ENCODE peak calls at places on chromosomes 7 and 10, in four cellular contexts. One of them, this sample, is unnamed.

GRCh38 chr7:34361663-34362250 is 296.3 kb upstream of the NPSR1 start:
- DNase-seq in lower lobe of right lung: no peak
- DNase-seq in AG04450: no peak
- DNase-seq in coronary artery: no peak
- DNase-seq in this sample: no peak

GRCh38 chr7:136976504-136977251 is 108.2 kb downstream of the CHRM2 start:
- DNase-seq in lower lobe of right lung: no peak
- DNase-seq in AG04450: no peak
- DNase-seq in coronary artery: no peak
- DNase-seq in this sample: no peak

GRCh38 chr10:2477154-2477553 is 590.2 kb upstream of the PFKP start:
- DNase-seq in lower lobe of right lung: no peak
- DNase-seq in AG04450: no peak
- DNase-seq in coronary artery: no peak
- DNase-seq in this sample: no peak

GRCh38 chr7:69780377-69780776 is 182.1 kb downstream of the AUTS2 start:
- DNase-seq in lower lobe of right lung: no peak
- DNase-seq in AG04450: no peak
- DNase-seq in coronary artery: no peak
- DNase-seq in this sample: no peak

GRCh38 chr10:107614939-107615665 is 450.6 kb upstream of the SORCS1 start:
- DNase-seq in lower lobe of right lung: no peak
- DNase-seq in AG04450: no peak
- DNase-seq in coronary artery: no peak
- DNase-seq in this sample: peak

GRCh38 chr7:116628971-116629586 is 42.9 kb upstream of the MET start:
- DNase-seq in lower lobe of right lung: no peak
- DNase-seq in AG04450: no peak
- DNase-seq in coronary artery: no peak
- DNase-seq in this sample: no peak

GRCh38 chr7:12889391-12889790 is 202.0 kb downstream of the ARL4A start:
- DNase-seq in lower lobe of right lung: no peak
- DNase-seq in AG04450: no peak
- DNase-seq in coronary artery: no peak
- DNase-seq in this sample: no peak

GRCh38 chr7:36658603-36659516 is 65.4 kb downstream of the AOAH start:
- DNase-seq in lower lobe of right lung: no peak
- DNase-seq in AG04450: peak
- DNase-seq in coronary artery: no peak
- DNase-seq in this sample: peak

GRCh38 chr7:155001756-155002410 is 1.0 kb downstream of the PAXIP1 start:
- DNase-seq in lower lobe of right lung: no peak
- DNase-seq in AG04450: no peak
- DNase-seq in coronary artery: no peak
- DNase-seq in this sample: no peak

GRCh38 chr7:207418-208127 is 15.2 kb downstream of the FAM20C start:
- DNase-seq in lower lobe of right lung: no peak
- DNase-seq in AG04450: no peak
- DNase-seq in coronary artery: no peak
- DNase-seq in this sample: no peak
- TF ChIP-seq CTCF in lower lobe of right lung: no peak
- TF ChIP-seq CTCF in AG04450: peak
- TF ChIP-seq CTCF in coronary artery: no peak
- TF ChIP-seq CTCF in this sample: peak

DNA sequence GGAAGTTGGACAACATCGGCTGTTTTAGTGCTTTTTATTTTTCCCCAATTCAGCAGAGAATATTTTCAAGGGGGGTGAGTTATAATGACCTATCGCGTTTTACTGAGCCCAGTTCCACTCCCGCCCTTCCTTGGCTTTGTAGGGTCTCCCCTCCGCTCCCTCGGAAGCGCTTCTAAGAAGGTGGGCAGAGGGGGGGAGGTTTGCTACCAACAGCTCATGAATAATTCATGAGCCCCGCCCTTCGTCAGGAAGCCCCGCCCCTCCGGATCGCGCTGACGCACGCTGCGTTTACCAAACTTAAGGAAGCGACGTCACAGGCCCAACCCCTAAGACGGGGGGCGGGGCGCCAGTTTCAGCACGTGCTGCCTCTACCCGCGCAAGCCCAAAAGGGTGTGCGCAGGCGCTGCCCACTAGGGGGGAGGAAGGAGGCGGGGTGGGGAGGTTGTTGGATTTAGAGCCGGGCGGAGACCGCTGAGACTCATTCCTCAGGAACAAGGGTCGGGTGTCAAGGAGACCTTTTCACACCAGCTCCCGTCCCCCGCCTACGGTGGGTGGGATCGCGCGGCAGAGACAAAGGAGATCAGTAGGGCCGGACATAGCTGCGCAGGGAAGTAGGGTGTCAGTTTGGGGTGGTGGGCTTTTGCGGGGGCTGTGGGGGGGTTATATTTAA is 529 bp upstream of the MEPCE start:
- DNase-seq in lower lobe of right lung: peak
- DNase-seq in AG04450: peak
- DNase-seq in coronary artery: peak
- DNase-seq in this sample: peak
- TF ChIP-seq CTCF in lower lobe of right lung: peak
- TF ChIP-seq CTCF in AG04450: no peak
- TF ChIP-seq CTCF in coronary artery: no peak
- TF ChIP-seq CTCF in this sample: no peak

GRCh38 chr7:148277042-148277660 is 313.4 kb upstream of the C7orf33 start:
- DNase-seq in lower lobe of right lung: no peak
- DNase-seq in AG04450: no peak
- DNase-seq in coronary artery: no peak
- DNase-seq in this sample: no peak
- TF ChIP-seq CTCF in lower lobe of right lung: no peak
- TF ChIP-seq CTCF in AG04450: no peak
- TF ChIP-seq CTCF in coronary artery: no peak
- TF ChIP-seq CTCF in this sample: no peak

DNA sequence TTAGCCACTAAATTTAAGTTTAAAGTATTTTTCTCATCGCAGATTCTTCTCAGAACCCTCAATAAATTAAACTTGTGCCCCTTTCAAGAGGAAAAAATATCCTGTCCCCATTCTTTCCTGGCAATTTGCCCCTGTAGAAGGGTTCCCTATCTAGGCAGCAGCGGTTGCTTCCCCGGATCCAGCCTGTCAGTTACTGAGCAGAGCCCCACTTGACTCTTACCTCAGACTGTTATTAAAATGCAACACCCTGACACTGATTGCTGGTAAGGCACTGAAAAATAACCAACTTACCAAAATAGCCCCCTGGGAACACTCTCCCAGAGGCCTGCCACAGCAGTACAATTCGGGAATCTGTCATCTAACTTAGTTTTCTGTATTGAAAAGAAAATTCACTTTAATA is 13.9 kb downstream of the LMTK2 start:
- DNase-seq in lower lobe of right lung: no peak
- DNase-seq in AG04450: no peak
- DNase-seq in coronary artery: no peak
- DNase-seq in this sample: no peak
- TF ChIP-seq CTCF in lower lobe of right lung: no peak
- TF ChIP-seq CTCF in AG04450: no peak
- TF ChIP-seq CTCF in coronary artery: no peak
- TF ChIP-seq CTCF in this sample: no peak

DNA sequence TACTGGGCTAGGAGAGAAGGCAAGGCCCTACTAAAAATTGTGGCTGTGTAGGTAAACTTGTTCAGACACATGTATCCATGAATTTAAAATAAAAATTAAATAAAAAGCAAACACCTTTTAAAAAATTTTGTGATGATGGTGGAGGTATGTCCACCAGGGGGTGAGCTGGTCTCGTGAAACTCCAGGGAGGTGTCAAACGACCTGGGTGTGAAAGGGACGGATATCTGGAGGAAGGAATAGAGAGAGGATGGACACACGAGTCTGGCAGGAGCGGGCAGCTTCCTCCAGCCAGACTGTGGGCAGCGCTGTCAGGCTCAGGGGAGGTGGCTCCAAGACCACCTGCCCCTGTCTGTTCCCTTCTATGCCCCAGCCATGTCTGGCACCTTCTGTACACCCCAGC is 34.8 kb upstream of the DMBT1 start:
- DNase-seq in lower lobe of right lung: no peak
- DNase-seq in AG04450: no peak
- DNase-seq in coronary artery: no peak
- DNase-seq in this sample: no peak
- TF ChIP-seq CTCF in lower lobe of right lung: peak
- TF ChIP-seq CTCF in AG04450: no peak
- TF ChIP-seq CTCF in coronary artery: no peak
- TF ChIP-seq CTCF in this sample: no peak

GRCh38 chr10:72334196-72334831 is 20.4 kb downstream of the DNAJB12 start:
- DNase-seq in lower lobe of right lung: peak
- DNase-seq in AG04450: no peak
- DNase-seq in coronary artery: peak
- DNase-seq in this sample: no peak

GRCh38 chr10:72335394-72336258 is 19.1 kb downstream of the DNAJB12 start:
- DNase-seq in lower lobe of right lung: peak
- DNase-seq in AG04450: no peak
- DNase-seq in coronary artery: peak
- DNase-seq in this sample: no peak

GRCh38 chr10:72333111-72334012 is 21.4 kb downstream of the DNAJB12 start:
- DNase-seq in lower lobe of right lung: no peak
- DNase-seq in AG04450: no peak
- DNase-seq in coronary artery: no peak
- DNase-seq in this sample: no peak

GRCh38 chr10:72336259-72337038 is 18.3 kb downstream of the DNAJB12 start:
- DNase-seq in lower lobe of right lung: peak
- DNase-seq in AG04450: no peak
- DNase-seq in coronary artery: peak
- DNase-seq in this sample: no peak

GRCh38 chr10:72334832-72335393 is 19.8 kb downstream of the DNAJB12 start:
- DNase-seq in lower lobe of right lung: peak
- DNase-seq in AG04450: no peak
- DNase-seq in coronary artery: peak
- DNase-seq in this sample: no peak
- TF ChIP-seq CTCF in lower lobe of right lung: peak
- TF ChIP-seq CTCF in AG04450: no peak
- TF ChIP-seq CTCF in coronary artery: no peak
- TF ChIP-seq CTCF in this sample: no peak

DNA sequence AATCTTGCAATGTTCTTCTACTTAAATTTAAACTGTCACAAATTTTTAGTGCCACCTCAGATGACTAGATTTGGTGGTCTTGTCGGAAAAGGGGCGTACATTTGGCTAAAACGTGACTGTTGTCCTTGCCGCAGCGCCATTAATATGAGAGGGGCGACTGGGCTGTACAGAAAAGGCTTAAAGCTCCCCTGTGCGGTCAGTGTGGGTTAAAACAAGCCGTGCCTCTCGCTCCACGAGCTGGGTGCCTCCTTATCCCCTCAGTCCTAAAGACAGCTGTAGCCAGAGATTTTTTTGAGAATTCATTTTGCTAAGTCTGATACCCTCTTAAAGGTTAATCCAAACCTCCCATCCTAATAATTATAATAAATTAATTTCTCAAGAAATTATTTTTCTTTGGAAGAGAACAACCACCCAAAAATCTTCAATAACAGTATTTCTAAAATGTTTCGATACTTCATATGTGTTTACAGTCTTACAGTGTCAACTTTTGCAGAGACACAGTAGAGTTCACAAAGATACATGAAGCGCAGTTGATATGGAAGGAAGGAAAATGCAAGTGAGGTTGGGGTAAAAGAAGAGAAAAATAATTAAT is 68.6 kb downstream of the C7orf25 start:
- DNase-seq in lower lobe of right lung: no peak
- DNase-seq in AG04450: no peak
- DNase-seq in coronary artery: no peak
- DNase-seq in this sample: no peak
- TF ChIP-seq CTCF in lower lobe of right lung: peak
- TF ChIP-seq CTCF in AG04450: peak
- TF ChIP-seq CTCF in coronary artery: no peak
- TF ChIP-seq CTCF in this sample: peak

GRCh38 chr7:87747681-87748080 is 119.5 kb downstream of the RUNDC3B start:
- DNase-seq in lower lobe of right lung: no peak
- DNase-seq in AG04450: no peak
- DNase-seq in coronary artery: no peak
- DNase-seq in this sample: no peak
- TF ChIP-seq CTCF in lower lobe of right lung: no peak
- TF ChIP-seq CTCF in AG04450: no peak
- TF ChIP-seq CTCF in coronary artery: no peak
- TF ChIP-seq CTCF in this sample: no peak

GRCh38 chr10:100019824-100020160 is 10.0 kb upstream of the DNMBP start:
- DNase-seq in lower lobe of right lung: no peak
- DNase-seq in AG04450: no peak
- DNase-seq in coronary artery: no peak
- DNase-seq in this sample: no peak
- TF ChIP-seq CTCF in lower lobe of right lung: no peak
- TF ChIP-seq CTCF in AG04450: peak
- TF ChIP-seq CTCF in coronary artery: no peak
- TF ChIP-seq CTCF in this sample: no peak